ENCODE peak calls at places on chromosomes 3 and 15, in four cellular contexts. One of them, this sample, is unnamed.

GRCh38 chr3:20040476-20041196 is 390 bp downstream of the KAT2B start:
- DNase-seq in activated CD4-positive, CD25-positive, alpha-beta regulatory T cell treated with anti-CD3 and anti-CD28 coated beads, Interleukin-2, amount 50 U/mL, for 72 hours: peak
- DNase-seq in DMS53: peak
- DNase-seq in EH: peak
- DNase-seq in this sample: no peak

GRCh38 chr15:27017168-27017809 is 46.3 kb downstream of the GABRG3 start:
- DNase-seq in activated CD4-positive, CD25-positive, alpha-beta regulatory T cell treated with anti-CD3 and anti-CD28 coated beads, Interleukin-2, amount 50 U/mL, for 72 hours: no peak
- DNase-seq in DMS53: peak
- DNase-seq in EH: no peak
- DNase-seq in this sample: no peak

GRCh38 chr3:150495563-150496168 is 50.6 kb downstream of the SERP1 start:
- DNase-seq in activated CD4-positive, CD25-positive, alpha-beta regulatory T cell treated with anti-CD3 and anti-CD28 coated beads, Interleukin-2, amount 50 U/mL, for 72 hours: no peak
- DNase-seq in DMS53: peak
- DNase-seq in EH: peak
- DNase-seq in this sample: peak

GRCh38 chr3:50591196-50591741 is 20.3 kb downstream of the CISH start:
- DNase-seq in activated CD4-positive, CD25-positive, alpha-beta regulatory T cell treated with anti-CD3 and anti-CD28 coated beads, Interleukin-2, amount 50 U/mL, for 72 hours: no peak
- DNase-seq in DMS53: no peak
- DNase-seq in EH: no peak
- DNase-seq in this sample: no peak

GRCh38 chr15:70854669-70854976 is 666 bp upstream of the LARP6 start:
- DNase-seq in activated CD4-positive, CD25-positive, alpha-beta regulatory T cell treated with anti-CD3 and anti-CD28 coated beads, Interleukin-2, amount 50 U/mL, for 72 hours: no peak
- DNase-seq in DMS53: peak
- DNase-seq in EH: peak
- DNase-seq in this sample: no peak

GRCh38 chr15:100160953-100161352 is 180.8 kb downstream of the ADAMTS17 start:
- DNase-seq in activated CD4-positive, CD25-positive, alpha-beta regulatory T cell treated with anti-CD3 and anti-CD28 coated beads, Interleukin-2, amount 50 U/mL, for 72 hours: no peak
- DNase-seq in DMS53: no peak
- DNase-seq in EH: no peak
- DNase-seq in this sample: no peak

GRCh38 chr3:126447456-126448106 is 28.1 kb downstream of the ZXDC start:
- DNase-seq in activated CD4-positive, CD25-positive, alpha-beta regulatory T cell treated with anti-CD3 and anti-CD28 coated beads, Interleukin-2, amount 50 U/mL, for 72 hours: no peak
- DNase-seq in DMS53: no peak
- DNase-seq in EH: peak
- DNase-seq in this sample: no peak

GRCh38 chr3:144865886-144866285 is 894.3 kb downstream of the DIPK2A start:
- DNase-seq in activated CD4-positive, CD25-positive, alpha-beta regulatory T cell treated with anti-CD3 and anti-CD28 coated beads, Interleukin-2, amount 50 U/mL, for 72 hours: no peak
- DNase-seq in DMS53: no peak
- DNase-seq in EH: no peak
- DNase-seq in this sample: no peak

GRCh38 chr15:72591361-72591760 is 63.1 kb upstream of the GOLGA6B start:
- DNase-seq in activated CD4-positive, CD25-positive, alpha-beta regulatory T cell treated with anti-CD3 and anti-CD28 coated beads, Interleukin-2, amount 50 U/mL, for 72 hours: no peak
- DNase-seq in DMS53: no peak
- DNase-seq in EH: peak
- DNase-seq in this sample: peak

GRCh38 chr3:183774631-183775030 is 50.7 kb downstream of the MAP6D1 start:
- DNase-seq in activated CD4-positive, CD25-positive, alpha-beta regulatory T cell treated with anti-CD3 and anti-CD28 coated beads, Interleukin-2, amount 50 U/mL, for 72 hours: no peak
- DNase-seq in DMS53: no peak
- DNase-seq in EH: peak
- DNase-seq in this sample: no peak

GRCh38 chr15:101502572-101503295 is 13.2 kb upstream of the PCSK6 start:
- DNase-seq in activated CD4-positive, CD25-positive, alpha-beta regulatory T cell treated with anti-CD3 and anti-CD28 coated beads, Interleukin-2, amount 50 U/mL, for 72 hours: no peak
- DNase-seq in DMS53: no peak
- DNase-seq in EH: no peak
- DNase-seq in this sample: no peak

GRCh38 chr3:14125193-14126016 is 553 bp downstream of the TMEM43 start:
- DNase-seq in activated CD4-positive, CD25-positive, alpha-beta regulatory T cell treated with anti-CD3 and anti-CD28 coated beads, Interleukin-2, amount 50 U/mL, for 72 hours: peak
- DNase-seq in DMS53: peak
- DNase-seq in EH: peak
- DNase-seq in this sample: peak

GRCh38 chr3:4827767-4828166 is 151.5 kb upstream of the BHLHE40 start:
- DNase-seq in activated CD4-positive, CD25-positive, alpha-beta regulatory T cell treated with anti-CD3 and anti-CD28 coated beads, Interleukin-2, amount 50 U/mL, for 72 hours: no peak
- DNase-seq in DMS53: no peak
- DNase-seq in EH: no peak
- DNase-seq in this sample: no peak

GRCh38 chr3:160106905-160107861 is 118.0 kb upstream of the C3orf80 start:
- DNase-seq in activated CD4-positive, CD25-positive, alpha-beta regulatory T cell treated with anti-CD3 and anti-CD28 coated beads, Interleukin-2, amount 50 U/mL, for 72 hours: no peak
- DNase-seq in DMS53: peak
- DNase-seq in EH: no peak
- DNase-seq in this sample: no peak

GRCh38 chr3:145118303-145118702 is 1042.7 kb downstream of the PLOD2 start:
- DNase-seq in activated CD4-positive, CD25-positive, alpha-beta regulatory T cell treated with anti-CD3 and anti-CD28 coated beads, Interleukin-2, amount 50 U/mL, for 72 hours: no peak
- DNase-seq in DMS53: no peak
- DNase-seq in EH: no peak
- DNase-seq in this sample: no peak

GRCh38 chr3:187403768-187404270 is 35.6 kb downstream of the RTP4 start:
- DNase-seq in activated CD4-positive, CD25-positive, alpha-beta regulatory T cell treated with anti-CD3 and anti-CD28 coated beads, Interleukin-2, amount 50 U/mL, for 72 hours: no peak
- DNase-seq in DMS53: peak
- DNase-seq in EH: peak
- DNase-seq in this sample: peak

GRCh38 chr3:35772364-35773009 is 133.2 kb downstream of the ARPP21 start:
- DNase-seq in activated CD4-positive, CD25-positive, alpha-beta regulatory T cell treated with anti-CD3 and anti-CD28 coated beads, Interleukin-2, amount 50 U/mL, for 72 hours: no peak
- DNase-seq in DMS53: no peak
- DNase-seq in EH: no peak
- DNase-seq in this sample: no peak

GRCh38 chr3:71510485-71510884 is 73.0 kb downstream of the FOXP1 start:
- DNase-seq in activated CD4-positive, CD25-positive, alpha-beta regulatory T cell treated with anti-CD3 and anti-CD28 coated beads, Interleukin-2, amount 50 U/mL, for 72 hours: no peak
- DNase-seq in DMS53: no peak
- DNase-seq in EH: peak
- DNase-seq in this sample: no peak

GRCh38 chr3:46634856-46635255 is 22.5 kb downstream of the FAM240A start:
- DNase-seq in activated CD4-positive, CD25-positive, alpha-beta regulatory T cell treated with anti-CD3 and anti-CD28 coated beads, Interleukin-2, amount 50 U/mL, for 72 hours: no peak
- DNase-seq in DMS53: no peak
- DNase-seq in EH: no peak
- DNase-seq in this sample: no peak

This sample was measured in GM04504.